ENCODE peak calls at places on chromosomes 6 and 20, in nine cellular contexts. T is bronchial epithelial cell; X is astrocyte of the cerebellum; P is transverse colon; J is GM12878; Q is AG10803; F is hepatocyte; M is CD8-positive, alpha-beta memory T cell; C is neuronal stem cell. Z is an unnamed sample.

GRCh38 chr6:148521586-148521985 is 178.9 kb downstream of the SASH1 start:
- DNase-seq in C (no peak), P (no peak), M (no peak), J (no peak), T (peak), F (no peak), X (no peak), Q (peak), Z (no peak)

GRCh38 chr6:20365456-20365855 is 36.2 kb upstream of the E2F3 start:
- DNase-seq in F (no peak), P (no peak), M (no peak), T (no peak), Q (no peak), C (no peak), X (no peak), J (peak), Z (no peak)

GRCh38 chr6:44054635-44055559 is 72.4 kb downstream of the MRPL14 start:
- DNase-seq in C (no peak), P (no peak), F (no peak), Q (peak), X (no peak), T (no peak), M (no peak), J (no peak), Z (no peak)

GRCh38 chr6:108113557-108114519 is 39.3 kb upstream of the OSTM1 start:
- DNase-seq in X (peak), C (peak), F (peak), J (no peak), M (no peak), T (peak), P (no peak), Q (peak), Z (no peak)

GRCh38 chr6:112640895-112641294 is 293.8 kb downstream of the RFPL4B start:
- DNase-seq in J (no peak), T (no peak), C (no peak), F (no peak), Q (peak), X (peak), M (no peak), P (no peak), Z (peak)

GRCh38 chr20:48831702-48832422 is 4.1 kb upstream of the PREX1 start:
- DNase-seq in C (no peak), Q (peak), T (peak), J (no peak), P (peak), X (no peak), F (peak), M (no peak), Z (no peak)

GRCh38 chr20:38387953-38388352 is 41.7 kb downstream of the LBP start:
- DNase-seq in C (no peak), Q (no peak), P (no peak), M (no peak), T (no peak), J (no peak), X (no peak), F (no peak), Z (no peak)

GRCh38 chr6:8556370-8557018 is 121.1 kb upstream of the SLC35B3 start:
- DNase-seq in X (no peak), Q (peak), T (peak), J (no peak), C (no peak), M (no peak), P (no peak), F (peak), Z (peak)

GRCh38 chr6:74448850-74449249 is 752.8 kb downstream of the CD109 start:
- DNase-seq in M (no peak), X (no peak), C (no peak), P (no peak), F (no peak), J (no peak), Q (no peak), T (no peak), Z (no peak)

GRCh38 chr6:39100358-39100757 is 14.6 kb downstream of the SAYSD1 start:
- DNase-seq in C (no peak), J (no peak), P (no peak), F (no peak), X (no peak), M (no peak), Q (no peak), T (no peak), Z (no peak)

GRCh38 chr20:11128131-11128831 is 454.5 kb upstream of the JAG1 start:
- DNase-seq in X (no peak), M (no peak), T (no peak), Q (peak), C (no peak), F (no peak), J (no peak), P (no peak), Z (peak)

GRCh38 chr6:53033764-53034163 is 31.4 kb upstream of the FBXO9 start:
- DNase-seq in T (peak), X (no peak), F (no peak), Q (peak), P (no peak), M (no peak), C (no peak), J (no peak), Z (peak)

GRCh38 chr6:56550307-56550706 is 92.4 kb downstream of the DST start:
- DNase-seq in J (no peak), M (no peak), C (no peak), F (no peak), P (no peak), X (no peak), T (no peak), Q (no peak), Z (no peak)

GRCh38 chr6:22025468-22026159 is 271.2 kb downstream of the PRL start:
- DNase-seq in F (peak), Q (peak), P (no peak), J (peak), M (no peak), X (peak), C (peak), T (peak), Z (peak)

GRCh38 chr6:134908906-134909516 is 40.9 kb downstream of the ALDH8A1 start:
- DNase-seq in C (no peak), M (no peak), T (peak), J (no peak), F (peak), Q (peak), P (peak), X (peak), Z (peak)

GRCh38 chr6:168133707-168134398 is 54.8 kb upstream of the FRMD1 start:
- DNase-seq in X (no peak), C (no peak), J (no peak), T (no peak), M (no peak), Q (no peak), F (no peak), P (no peak), Z (no peak)
- H3K4me3 ChIP-seq in X (no peak), C (no peak), J (no peak), T (no peak), M (no peak), Q (no peak), F (no peak), P (no peak), Z (no peak)

GRCh38 chr20:4220756-4221155 is 205.4 kb upstream of the RNF24 start:
- DNase-seq in T (no peak), F (no peak), P (no peak), Q (no peak), X (no peak), J (no peak), M (no peak), C (no peak), Z (no peak)

GRCh38 chr20:4220352-4220751 is 205.0 kb upstream of the RNF24 start:
- DNase-seq in T (no peak), F (no peak), P (no peak), J (no peak), C (no peak), X (no peak), Q (no peak), M (no peak), Z (no peak)

GRCh38 chr20:4217349-4217761 is 202.0 kb upstream of the RNF24 start:
- DNase-seq in Q (peak), F (peak), J (no peak), C (no peak), P (peak), T (peak), X (no peak), M (no peak), Z (no peak)

GRCh38 chr20:4216142-4216735 is 200.9 kb upstream of the RNF24 start:
- DNase-seq in Q (peak), X (peak), J (no peak), M (no peak), C (no peak), F (no peak), P (no peak), T (no peak), Z (no peak)

DNA sequence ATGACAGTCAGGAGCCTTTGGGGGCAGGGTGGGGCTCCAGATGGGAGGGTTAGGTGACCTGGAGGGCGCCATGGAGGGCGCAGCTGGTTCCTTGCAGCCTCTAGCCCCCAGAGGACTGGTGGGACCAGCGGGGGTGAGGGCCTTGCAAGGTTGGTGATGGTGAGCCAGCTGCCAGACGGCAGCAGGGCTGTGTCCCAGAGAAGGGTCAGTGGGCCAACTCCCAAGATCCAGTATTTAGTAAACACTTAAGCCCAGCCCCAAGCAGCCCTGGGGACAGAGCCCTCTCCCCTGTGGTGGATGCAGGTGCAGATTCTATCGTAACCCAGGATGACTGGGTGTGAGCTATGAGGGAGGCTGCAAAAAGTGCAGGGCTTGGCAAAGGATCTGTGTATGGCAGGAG is 201.5 kb upstream of the RNF24 start:
- DNase-seq in C (no peak), P (no peak), Q (no peak), M (no peak), F (no peak), J (no peak), T (no peak), X (no peak), Z (no peak)
- H3K4me3 ChIP-seq in C (no peak), P (no peak), Q (no peak), M (no peak), F (no peak), J (no peak), T (no peak), X (no peak), Z (no peak)

GRCh38 chr6:3194535-3195376 is 32.7 kb downstream of the TUBB2B start:
- DNase-seq in J (no peak), T (no peak), X (peak), P (no peak), C (peak), M (no peak), F (no peak), Q (no peak), Z (no peak)

GRCh38 chr6:3193102-3193837 is 34.2 kb downstream of the TUBB2B start:
- DNase-seq in Q (no peak), J (no peak), C (no peak), F (no peak), P (no peak), X (no peak), M (no peak), T (no peak), Z (no peak)

GRCh38 chr6:3196770-3197169 is 30.7 kb downstream of the TUBB2B start:
- DNase-seq in P (no peak), Q (no peak), C (no peak), F (no peak), T (no peak), J (no peak), X (no peak), M (no peak), Z (no peak)

GRCh38 chr6:3195695-3196497 is 31.6 kb downstream of the TUBB2B start:
- DNase-seq in J (no peak), C (no peak), P (no peak), T (no peak), F (no peak), Q (no peak), X (no peak), M (no peak), Z (no peak)

DNA sequence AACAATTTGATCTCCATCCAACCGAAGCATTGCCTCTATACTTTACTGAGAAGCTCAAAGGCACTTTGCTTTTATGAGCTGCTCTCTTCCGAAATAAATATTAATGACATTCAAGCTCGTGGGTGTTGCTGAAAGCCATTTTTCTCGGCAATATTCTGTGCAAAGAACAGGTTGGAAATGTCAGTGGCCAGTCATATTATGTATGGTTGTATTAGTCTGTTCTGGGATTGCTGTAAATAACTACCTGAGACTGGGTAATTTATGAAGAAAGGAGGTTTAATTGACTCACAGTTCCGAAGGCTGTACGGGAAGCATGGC is 32.1 kb downstream of the TUBB2B start:
- DNase-seq in X (no peak), F (no peak), J (no peak), T (no peak), Q (no peak), M (no peak), P (no peak), C (no peak), Z (no peak)
- H3K4me3 ChIP-seq in X (no peak), F (no peak), J (no peak), T (no peak), Q (no peak), M (no peak), P (no peak), C (peak), Z (no peak)

DNA sequence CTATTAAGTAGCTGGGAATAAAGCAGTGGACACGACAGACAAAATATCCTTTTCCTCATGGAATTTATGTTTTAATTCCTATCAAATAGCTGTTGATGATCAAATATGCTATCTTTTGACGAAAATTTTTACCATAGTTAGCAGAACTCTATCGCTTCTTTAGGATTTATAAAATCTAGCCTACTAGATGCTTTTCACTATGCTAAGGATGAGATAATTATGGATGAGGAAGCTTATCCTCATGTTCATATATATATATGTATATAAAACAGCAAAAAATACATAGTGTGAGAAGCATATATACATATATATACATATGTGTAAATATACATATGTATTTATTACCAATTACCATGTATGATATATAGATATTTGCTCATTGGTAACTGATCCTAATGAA is 12.9 kb upstream of the PRSS16 start:
- DNase-seq in P (no peak), M (no peak), X (no peak), F (no peak), T (no peak), C (no peak), Q (no peak), J (no peak), Z (no peak)
- H3K4me3 ChIP-seq in P (no peak), M (no peak), X (no peak), F (peak), T (no peak), C (no peak), Q (no peak), J (no peak), Z (no peak)

GRCh38 chr6:24923885-24924401 is 11.8 kb downstream of the RIPOR2 start:
- DNase-seq in C (no peak), T (no peak), P (no peak), Q (no peak), F (no peak), X (no peak), J (no peak), M (no peak), Z (no peak)
- H3K4me3 ChIP-seq in C (peak), T (no peak), P (no peak), Q (no peak), F (no peak), X (no peak), J (no peak), M (peak), Z (no peak)

GRCh38 chr6:137342607-137343186 is 123.5 kb upstream of the IFNGR1 start:
- DNase-seq in X (no peak), T (no peak), Q (no peak), C (no peak), F (no peak), P (no peak), J (no peak), M (no peak), Z (no peak)

GRCh38 chr6:137339929-137340559 is 120.9 kb upstream of the IFNGR1 start:
- DNase-seq in F (no peak), X (peak), J (no peak), M (no peak), T (peak), P (no peak), Q (peak), C (peak), Z (no peak)

GRCh38 chr6:137341721-137342195 is 122.6 kb upstream of the IFNGR1 start:
- DNase-seq in F (no peak), C (no peak), X (no peak), Q (peak), P (peak), J (no peak), M (peak), T (no peak), Z (no peak)
- H3K4me3 ChIP-seq in F (no peak), C (no peak), X (no peak), Q (no peak), P (no peak), J (no peak), M (no peak), T (no peak), Z (no peak)

GRCh38 chr6:116035616-116036015 is 25.1 kb downstream of the FRK start:
- DNase-seq in J (no peak), C (no peak), Q (no peak), M (no peak), P (no peak), F (no peak), X (no peak), T (no peak), Z (no peak)

GRCh38 chr6:116033687-116034303 is 26.9 kb downstream of the FRK start:
- DNase-seq in F (no peak), J (no peak), T (no peak), X (no peak), M (no peak), C (no peak), Q (no peak), P (no peak), Z (no peak)

GRCh38 chr6:116034327-116034726 is 26.4 kb downstream of the FRK start:
- DNase-seq in X (no peak), Q (peak), T (peak), F (no peak), M (no peak), P (no peak), J (no peak), C (no peak), Z (peak)

GRCh38 chr6:116036885-116037284 is 23.8 kb downstream of the FRK start:
- DNase-seq in T (peak), Q (no peak), F (no peak), X (no peak), M (no peak), C (no peak), P (no peak), J (no peak), Z (no peak)

GRCh38 chr6:116036075-116036773 is 24.5 kb downstream of the FRK start:
- DNase-seq in F (no peak), P (no peak), M (no peak), X (no peak), T (peak), Q (no peak), C (no peak), J (no peak), Z (no peak)
- H3K4me3 ChIP-seq in F (no peak), P (no peak), M (no peak), X (no peak), T (no peak), Q (no peak), C (no peak), J (no peak), Z (no peak)

DNA sequence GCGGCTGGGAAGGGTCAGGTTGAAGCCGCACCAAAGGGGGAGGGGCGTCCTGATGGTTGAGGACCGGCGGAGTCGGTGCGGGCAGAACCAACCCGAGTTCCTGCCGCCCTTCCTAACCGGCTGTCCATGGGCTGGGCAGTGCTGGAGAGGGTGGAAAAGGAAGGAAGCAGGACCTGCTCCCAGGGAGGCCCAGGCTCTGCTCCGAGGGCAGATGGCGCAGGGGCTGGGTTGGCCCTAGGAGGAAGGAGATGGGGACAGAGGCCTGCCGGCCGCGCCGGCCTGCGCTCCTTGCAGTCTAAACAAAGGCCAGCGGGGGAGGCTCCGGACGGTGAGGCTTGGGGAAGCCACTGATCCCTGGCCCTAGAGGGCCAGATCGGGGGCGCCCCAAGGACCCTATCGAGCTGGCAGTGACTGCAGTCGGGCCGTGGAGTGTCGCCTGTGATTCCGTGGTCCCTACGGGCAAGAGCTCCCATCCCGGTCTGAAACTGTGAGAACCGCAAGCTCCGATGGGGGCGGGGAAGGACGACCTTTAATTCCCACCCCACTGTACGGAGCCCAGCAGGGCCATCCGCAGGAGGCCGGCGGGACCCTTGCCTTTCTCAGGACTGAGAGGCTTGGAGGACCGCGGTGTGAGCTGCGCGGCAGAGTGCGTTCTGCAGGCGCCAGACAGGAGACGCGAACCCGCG is 39.3 kb downstream of the YTHDF1 start:
- DNase-seq in M (no peak), X (no peak), J (no peak), Q (no peak), P (no peak), C (peak), F (no peak), T (no peak), Z (no peak)
- H3K4me3 ChIP-seq in M (no peak), X (no peak), J (no peak), Q (no peak), P (no peak), C (peak), F (no peak), T (no peak), Z (no peak)

DNA sequence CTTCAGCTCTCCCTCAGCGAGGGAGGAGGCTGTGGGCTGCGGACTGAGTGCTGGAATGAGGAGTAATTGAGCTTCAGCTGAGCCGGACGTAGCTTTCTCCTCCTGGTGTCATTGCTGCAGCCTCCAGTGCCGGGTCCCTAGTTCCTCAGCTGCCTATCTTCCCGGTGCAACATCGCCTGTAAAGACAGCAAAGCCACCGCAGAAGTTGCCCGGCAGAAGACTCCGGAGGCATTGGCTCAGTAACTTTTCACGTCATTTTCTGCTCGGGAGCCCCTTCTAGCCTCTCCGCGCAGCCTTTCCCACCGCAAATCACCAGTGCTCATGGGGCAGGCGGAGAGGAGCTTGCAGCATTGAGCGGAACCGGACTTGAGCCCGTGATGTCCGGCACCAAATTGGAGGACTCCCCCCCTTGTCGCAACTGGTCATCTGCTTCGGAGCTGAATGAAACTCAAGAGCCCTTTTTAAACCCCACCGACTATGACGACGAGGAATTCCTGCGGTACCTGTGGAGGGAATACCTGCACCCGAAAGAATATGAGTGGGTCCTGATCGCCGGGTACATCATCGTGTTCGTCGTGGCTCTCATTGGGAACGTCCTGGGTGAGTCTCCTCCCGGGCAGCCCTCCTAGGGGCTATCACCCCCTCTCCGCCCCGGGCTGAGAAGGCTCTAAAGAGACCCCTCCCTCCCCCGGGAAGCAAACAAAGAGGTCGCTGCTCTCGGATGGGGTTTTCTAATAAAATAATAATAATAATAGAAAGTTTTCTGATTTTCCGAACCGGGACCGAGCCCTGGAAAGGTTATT is at the start of gene HCRTR2:
- DNase-seq in M (no peak), P (no peak), Q (no peak), J (no peak), T (no peak), C (no peak), F (peak), X (no peak), Z (no peak)
- H3K4me3 ChIP-seq in M (no peak), P (no peak), Q (peak), J (no peak), T (no peak), C (no peak), F (peak), X (peak), Z (no peak)